ENCODE peak calls at places on chromosomes 2 and 18, in seven cellular contexts. H is ACHN; K is occipital lobe; I is stimulated activated CD4-positive, alpha-beta T cell treated with anti-CD3 and anti-CD28 coated beads, Interleukin-15, amount 100 ng/mL, for 1 hour; D is NCI-H2081; F is NCI-H82; B is NCI-H1105. S is an unnamed sample.

GRCh38 chr2:184859187-184859586 is 260.9 kb downstream of the ZNF804A start:
- DNase-seq in H (no peak), K (no peak), I (no peak), D (no peak), F (no peak), B (no peak), S (no peak)

GRCh38 chr2:86037795-86038192 is 67.9 kb downstream of the POLR1A start:
- DNase-seq in H (no peak), K (no peak), I (no peak), D (no peak), F (no peak), B (no peak), S (peak)

GRCh38 chr2:115364078-115364477 is 921.6 kb downstream of the DPP10 start:
- DNase-seq in H (no peak), K (no peak), I (no peak), D (no peak), F (no peak), B (no peak), S (no peak)

GRCh38 chr18:9304388-9305070 is 30.0 kb upstream of the TWSG1 start:
- DNase-seq in H (no peak), K (no peak), I (no peak), D (no peak), F (no peak), B (no peak), S (no peak)

GRCh38 chr2:147076634-147077033 is 768.2 kb upstream of the ACVR2A start:
- DNase-seq in H (no peak), K (no peak), I (no peak), D (no peak), F (no peak), B (no peak), S (no peak)

GRCh38 chr2:230575640-230576324 is 136.9 kb upstream of the CAB39 start:
- DNase-seq in H (no peak), K (no peak), I (peak), D (no peak), F (peak), B (no peak), S (no peak)

GRCh38 chr2:235095569-235095968 is 143.8 kb downstream of the SH3BP4 start:
- DNase-seq in H (no peak), K (no peak), I (no peak), D (no peak), F (no peak), B (no peak), S (no peak)

GRCh38 chr2:137659616-137660015 is 304.7 kb upstream of the HNMT start:
- DNase-seq in H (peak), K (peak), I (no peak), D (peak), F (peak), B (no peak), S (peak)

GRCh38 chr2:54723300-54724149 is at the start of gene EML6:
- DNase-seq in H (peak), K (peak), I (peak), D (peak), F (peak), B (peak), S (peak)

GRCh38 chr2:66426250-66427064 is 8.5 kb upstream of the MEIS1 start:
- DNase-seq in H (no peak), K (no peak), I (no peak), D (peak), F (no peak), B (no peak), S (no peak)

GRCh38 chr2:121232626-121233265 is 52.3 kb downstream of the TFCP2L1 start:
- DNase-seq in H (no peak), K (no peak), I (no peak), D (no peak), F (no peak), B (no peak), S (no peak)

GRCh38 chr2:28363676-28364075 is 29.0 kb upstream of the FOSL2 start:
- DNase-seq in H (no peak), K (no peak), I (no peak), D (no peak), F (no peak), B (no peak), S (no peak)

GRCh38 chr2:142781146-142781545 is 96.3 kb upstream of the KYNU start:
- DNase-seq in H (no peak), K (no peak), I (no peak), D (no peak), F (no peak), B (no peak), S (no peak)

GRCh38 chr2:73027340-73027739 is 44.2 kb downstream of the SFXN5 start:
- DNase-seq in H (no peak), K (no peak), I (no peak), D (no peak), F (no peak), B (no peak), S (no peak)